ENCODE peak calls at places on chromosomes 16 and 17, in four cellular contexts. M is GM12878, C is K562, H is HepG2. J is an unnamed sample.

GRCh38 chr16:5852151-5852550 is 754.6 kb upstream of the EEF2KMT start:
- DNase-seq in C (no peak), M (no peak), H (no peak), J (no peak)

GRCh38 chr16:57444711-57445110 is 2.5 kb downstream of the CIAPIN1 start:
- DNase-seq in M (no peak), H (no peak), C (no peak), J (no peak)

GRCh38 chr16:27408602-27409031 is 6.6 kb downstream of the IL21R start:
- DNase-seq in H (no peak), C (no peak), M (peak), J (no peak)

GRCh38 chr17:63370696-63371095 is 75.4 kb downstream of the CYB561 start:
- DNase-seq in H (no peak), M (no peak), C (no peak), J (no peak)

GRCh38 chr17:69411766-69412165 is 2.7 kb upstream of the MAP2K6 start:
- DNase-seq in H (no peak), M (no peak), C (no peak), J (no peak)

GRCh38 chr17:82297804-82298537 is 19.4 kb downstream of the CD7 start:
- DNase-seq in H (no peak), C (peak), M (peak), J (peak)

GRCh38 chr17:41098042-41098441 is at the start of gene KRTAP4-8:
- DNase-seq in M (no peak), C (no peak), H (no peak), J (no peak)

GRCh38 chr16:72821551-72821950 is 226.4 kb downstream of the ZFHX3 start:
- DNase-seq in C (no peak), M (no peak), H (no peak), J (no peak)

GRCh38 chr17:45975640-45976295 is 23.3 kb upstream of the STH start:
- DNase-seq in H (no peak), M (no peak), C (no peak), J (no peak)

GRCh38 chr17:61285483-61286320 is 113.9 kb upstream of the TBX2 start:
- DNase-seq in H (no peak), M (no peak), C (no peak), J (no peak)

GRCh38 chr17:7922499-7923289 is 6.6 kb upstream of the RNF227 start:
- DNase-seq in C (no peak), H (no peak), M (no peak), J (no peak)

GRCh38 chr16:5509794-5510193 is 412.2 kb upstream of the EEF2KMT start:
- DNase-seq in M (no peak), C (no peak), H (no peak), J (no peak)

GRCh38 chr17:36550491-36551417 is 6.0 kb downstream of the GGNBP2 start:
- DNase-seq in H (no peak), M (peak), C (no peak), J (no peak)

GRCh38 chr16:24309222-24309905 is 53.2 kb downstream of the CACNG3 start:
- DNase-seq in H (peak), M (no peak), C (no peak), J (no peak)

GRCh38 chr17:2700491-2701141 is 10.9 kb downstream of the CLUH start:
- DNase-seq in M (no peak), C (no peak), H (no peak), J (peak)

GRCh38 chr17:83008526-83008925 is 70.9 kb upstream of the METRNL start:
- DNase-seq in M (no peak), H (no peak), C (no peak), J (peak)

GRCh38 chr16:57615813-57616212 is 12.6 kb upstream of the ADGRG1 start:
- DNase-seq in M (no peak), C (no peak), H (no peak), J (peak)

GRCh38 chr16:57960310-57960709 is 10.6 kb downstream of the CNGB1 start:
- DNase-seq in H (no peak), M (no peak), C (no peak), J (no peak)

GRCh38 chr16:80806957-80807356 is 2.6 kb upstream of the CDYL2 start:
- DNase-seq in H (peak), C (no peak), M (no peak), J (no peak)

GRCh38 chr17:29383687-29384086 is 6.5 kb upstream of the TAOK1 start:
- DNase-seq in C (no peak), M (no peak), H (no peak), J (no peak)

GRCh38 chr16:84832488-84833141 is 12.8 kb downstream of the CRISPLD2 start:
- DNase-seq in H (no peak), M (no peak), C (no peak), J (no peak)

GRCh38 chr16:87854053-87854906 is 15.0 kb downstream of the SLC7A5 start:
- DNase-seq in H (peak), M (no peak), C (peak), J (peak)

GRCh38 chr16:57020651-57021050 is 31.3 kb downstream of the NLRC5 start:
- DNase-seq in C (no peak), H (peak), M (no peak), J (no peak)

GRCh38 chr17:78715000-78715771 is 66.9 kb downstream of the CYTH1 start:
- DNase-seq in M (no peak), H (no peak), C (no peak), J (no peak)

GRCh38 chr17:43645765-43646481 is 15.8 kb downstream of the MEOX1 start:
- DNase-seq in M (no peak), C (no peak), H (no peak), J (peak)

GRCh38 chr17:66038125-66038524 is 153.8 kb downstream of the CEP112 start:
- DNase-seq in M (no peak), C (no peak), H (no peak), J (no peak)

GRCh38 chr17:66032082-66032712 is 159.7 kb downstream of the CEP112 start:
- DNase-seq in M (no peak), H (no peak), C (no peak), J (no peak)
- TF ChIP-seq ZBTB33 in M (no peak), H (no peak), C (no peak), J (no peak)

GRCh38 chr16:75942901-75943300 is 216.6 kb upstream of the CPHXL start:
- DNase-seq in C (no peak), H (no peak), M (no peak), J (no peak)
- TF ChIP-seq USF2 in C (no peak), H (no peak), M (no peak), J (no peak)

GRCh38 chr17:72120878-72121163 is at the start of gene SOX9:
- DNase-seq in C (no peak), M (peak), H (peak), J (peak)

GRCh38 chr17:72121164-72122001 is 563 bp downstream of the SOX9 start:
- DNase-seq in H (no peak), M (no peak), C (no peak), J (peak)

GRCh38 chr17:72118588-72119279 is 2.1 kb upstream of the SOX9 start:
- DNase-seq in H (peak), M (peak), C (peak), J (peak)

GRCh38 chr17:72119280-72119962 is 1.4 kb upstream of the SOX9 start:
- DNase-seq in H (no peak), C (no peak), M (no peak), J (no peak)

DNA sequence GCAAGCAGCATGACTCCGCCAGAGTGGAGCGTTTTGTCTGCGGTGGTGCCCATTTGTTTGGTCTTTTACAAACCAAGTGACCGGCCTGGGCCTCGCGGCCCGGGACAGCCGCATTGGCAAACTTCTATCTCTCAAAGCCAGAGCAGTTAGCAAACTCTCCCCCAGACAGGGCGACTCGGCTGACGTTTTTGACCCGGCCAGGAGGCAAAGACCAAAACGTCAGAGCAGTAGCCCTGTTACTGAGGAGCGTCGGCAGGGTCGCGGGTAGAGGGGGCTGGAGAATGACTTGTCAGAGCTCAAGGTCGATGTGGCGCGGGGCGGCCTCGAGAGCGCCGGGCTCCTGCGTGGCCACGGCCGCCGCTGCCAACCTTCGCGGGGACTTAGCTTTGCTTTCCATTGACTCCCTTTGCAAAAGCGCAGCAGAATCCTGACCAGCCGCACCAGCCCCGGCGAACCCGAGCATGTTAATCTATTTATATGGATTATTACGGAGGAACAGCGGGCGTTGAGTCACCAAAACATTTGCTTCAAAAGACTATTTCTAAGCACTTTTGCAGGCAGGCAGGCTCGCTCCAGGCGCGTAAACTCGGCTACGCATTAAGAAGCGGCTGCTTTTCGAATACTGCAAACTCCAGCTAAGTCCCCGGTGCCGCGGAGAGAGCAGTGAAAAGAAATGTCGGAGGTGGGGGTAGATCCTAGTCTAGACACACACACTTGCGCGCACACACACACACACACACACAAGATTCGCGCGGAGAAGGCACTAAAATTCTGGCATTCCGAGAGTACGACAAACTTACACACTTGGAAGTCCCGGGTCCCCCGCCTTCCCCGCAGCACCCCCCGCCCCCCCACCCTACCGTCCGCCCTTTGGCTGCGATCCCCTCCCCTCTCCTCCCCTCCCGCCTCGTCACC is 600 bp upstream of the SOX9 start:
- DNase-seq in C (no peak), M (no peak), H (peak), J (peak)
- TF ChIP-seq ZBTB33 in C (no peak), M (no peak), H (no peak), J (no peak)

GRCh38 chr17:4317648-4318047 is 48.8 kb downstream of the UBE2G1 start:
- DNase-seq in C (no peak), H (no peak), M (no peak), J (no peak)
- TF ChIP-seq USF2 in C (no peak), H (no peak), M (no peak), J (no peak)

GRCh38 chr16:83247767-83248372 is 559.9 kb upstream of the HSBP1 start:
- DNase-seq in M (no peak), H (no peak), C (no peak), J (no peak)
- TF ChIP-seq ZBTB33 in M (no peak), H (no peak), C (no peak), J (no peak)

J was measured in SK-N-SH.